ENCODE peak calls at places on chromosomes 13 and 19, in four cellular contexts. One of them, this sample, is unnamed.

GRCh38 chr19:2039959-2040646 is 10.9 kb downstream of the MKNK2 start:
- DNase-seq in AG09309: no peak
- DNase-seq in heart left ventricle: no peak
- DNase-seq in stomach: no peak
- DNase-seq in this sample: no peak

GRCh38 chr13:98869408-98870090 is 108.3 kb downstream of the DOCK9 start:
- DNase-seq in AG09309: no peak
- DNase-seq in heart left ventricle: peak; percentile 29
- DNase-seq in stomach: peak; percentile 29
- DNase-seq in this sample: no peak

GRCh38 chr13:78045916-78046315 is 127.3 kb upstream of the EDNRB start:
- DNase-seq in AG09309: no peak
- DNase-seq in heart left ventricle: no peak
- DNase-seq in stomach: no peak
- DNase-seq in this sample: no peak

GRCh38 chr19:53132231-53132991 is at the start of gene ZNF415:
- DNase-seq in AG09309: no peak
- DNase-seq in heart left ventricle: peak; percentile 90
- DNase-seq in stomach: peak; percentile 81
- DNase-seq in this sample: peak; percentile 2

GRCh38 chr13:42594577-42595571 is 20.9 kb downstream of the TNFSF11 start:
- DNase-seq in AG09309: peak; percentile 33
- DNase-seq in heart left ventricle: peak; percentile 30
- DNase-seq in stomach: peak; percentile 50
- DNase-seq in this sample: peak; percentile 72

GRCh38 chr13:95505265-95505664 is 47.3 kb upstream of the CLDN10 start:
- DNase-seq in AG09309: no peak
- DNase-seq in heart left ventricle: no peak
- DNase-seq in stomach: no peak
- DNase-seq in this sample: no peak

GRCh38 chr19:13154911-13155471 is 4.8 kb downstream of the IER2 start:
- DNase-seq in AG09309: no peak
- DNase-seq in heart left ventricle: peak; percentile 55
- DNase-seq in stomach: peak; percentile 92
- DNase-seq in this sample: no peak

GRCh38 chr13:30841161-30841560 is 64.9 kb upstream of the MEDAG start:
- DNase-seq in AG09309: no peak
- DNase-seq in heart left ventricle: no peak
- DNase-seq in stomach: no peak
- DNase-seq in this sample: no peak

GRCh38 chr19:57559008-57559403 is 657 bp downstream of the ZNF550 start:
- DNase-seq in AG09309: no peak
- DNase-seq in heart left ventricle: peak; percentile 29
- DNase-seq in stomach: no peak
- DNase-seq in this sample: no peak

GRCh38 chr19:18833141-18833476 is 1.4 kb downstream of the UPF1 start:
- DNase-seq in AG09309: no peak
- DNase-seq in heart left ventricle: no peak
- DNase-seq in stomach: no peak
- DNase-seq in this sample: no peak

GRCh38 chr19:18833849-18834643 is 2.3 kb downstream of the UPF1 start:
- DNase-seq in AG09309: no peak
- DNase-seq in heart left ventricle: no peak
- DNase-seq in stomach: no peak
- DNase-seq in this sample: no peak

GRCh38 chr19:18830488-18830887 is 1.3 kb upstream of the UPF1 start:
- DNase-seq in AG09309: no peak
- DNase-seq in heart left ventricle: no peak
- DNase-seq in stomach: no peak
- DNase-seq in this sample: no peak

GRCh38 chr19:18831524-18832330 is at the start of gene UPF1:
- DNase-seq in AG09309: no peak
- DNase-seq in heart left ventricle: peak; percentile 96
- DNase-seq in stomach: peak; percentile 94
- DNase-seq in this sample: peak; percentile 65

GRCh38 chr19:18832331-18833140 is 777 bp downstream of the UPF1 start:
- DNase-seq in AG09309: no peak
- DNase-seq in heart left ventricle: peak; percentile 33
- DNase-seq in stomach: no peak
- DNase-seq in this sample: no peak
- TF ChIP-seq CTCF in AG09309: peak; percentile 28
- TF ChIP-seq CTCF in heart left ventricle: no peak
- TF ChIP-seq CTCF in stomach: no peak
- TF ChIP-seq CTCF in this sample: no peak

GRCh38 chr19:38412961-38413360 is 10.1 kb downstream of the FAM98C start:
- DNase-seq in AG09309: no peak
- DNase-seq in heart left ventricle: no peak
- DNase-seq in stomach: no peak
- DNase-seq in this sample: no peak

GRCh38 chr19:38417544-38418506 is 8.2 kb downstream of the RASGRP4 start:
- DNase-seq in AG09309: no peak
- DNase-seq in heart left ventricle: peak; percentile 73
- DNase-seq in stomach: peak; percentile 63
- DNase-seq in this sample: no peak

GRCh38 chr19:38413416-38413815 is 10.5 kb downstream of the FAM98C start:
- DNase-seq in AG09309: no peak
- DNase-seq in heart left ventricle: no peak
- DNase-seq in stomach: no peak
- DNase-seq in this sample: no peak

GRCh38 chr19:38420935-38421334 is 5.1 kb downstream of the RASGRP4 start:
- DNase-seq in AG09309: no peak
- DNase-seq in heart left ventricle: no peak
- DNase-seq in stomach: no peak
- DNase-seq in this sample: no peak

DNA sequence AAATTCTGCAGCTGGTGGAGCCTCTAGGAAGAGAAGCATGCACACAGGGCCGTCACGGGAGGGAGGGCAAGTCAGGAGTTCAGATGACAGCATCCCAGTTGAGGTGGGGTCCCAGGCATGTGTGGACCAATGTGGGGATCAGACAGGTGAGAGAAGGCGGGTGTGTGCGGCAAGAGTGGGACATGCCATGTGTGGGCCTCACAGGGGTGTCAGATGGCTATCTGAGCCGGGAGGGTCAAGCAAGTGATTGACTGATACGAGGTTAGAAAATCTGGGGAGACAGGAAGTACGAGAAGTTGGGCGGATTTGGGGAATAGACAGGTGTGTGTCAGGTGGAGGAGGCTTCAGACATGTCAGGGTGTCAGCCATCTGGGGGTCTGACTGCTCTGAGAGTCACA is 8.9 kb downstream of the RASGRP4 start:
- DNase-seq in AG09309: no peak
- DNase-seq in heart left ventricle: no peak
- DNase-seq in stomach: no peak
- DNase-seq in this sample: no peak
- H3K4me3 ChIP-seq in AG09309: no peak overlapping the region
- H3K4me3 ChIP-seq in heart left ventricle: no peak overlapping the region
- H3K4me3 ChIP-seq in stomach: no peak overlapping the region
- H3K4me3 ChIP-seq in this sample: no peak overlapping the region

DNA sequence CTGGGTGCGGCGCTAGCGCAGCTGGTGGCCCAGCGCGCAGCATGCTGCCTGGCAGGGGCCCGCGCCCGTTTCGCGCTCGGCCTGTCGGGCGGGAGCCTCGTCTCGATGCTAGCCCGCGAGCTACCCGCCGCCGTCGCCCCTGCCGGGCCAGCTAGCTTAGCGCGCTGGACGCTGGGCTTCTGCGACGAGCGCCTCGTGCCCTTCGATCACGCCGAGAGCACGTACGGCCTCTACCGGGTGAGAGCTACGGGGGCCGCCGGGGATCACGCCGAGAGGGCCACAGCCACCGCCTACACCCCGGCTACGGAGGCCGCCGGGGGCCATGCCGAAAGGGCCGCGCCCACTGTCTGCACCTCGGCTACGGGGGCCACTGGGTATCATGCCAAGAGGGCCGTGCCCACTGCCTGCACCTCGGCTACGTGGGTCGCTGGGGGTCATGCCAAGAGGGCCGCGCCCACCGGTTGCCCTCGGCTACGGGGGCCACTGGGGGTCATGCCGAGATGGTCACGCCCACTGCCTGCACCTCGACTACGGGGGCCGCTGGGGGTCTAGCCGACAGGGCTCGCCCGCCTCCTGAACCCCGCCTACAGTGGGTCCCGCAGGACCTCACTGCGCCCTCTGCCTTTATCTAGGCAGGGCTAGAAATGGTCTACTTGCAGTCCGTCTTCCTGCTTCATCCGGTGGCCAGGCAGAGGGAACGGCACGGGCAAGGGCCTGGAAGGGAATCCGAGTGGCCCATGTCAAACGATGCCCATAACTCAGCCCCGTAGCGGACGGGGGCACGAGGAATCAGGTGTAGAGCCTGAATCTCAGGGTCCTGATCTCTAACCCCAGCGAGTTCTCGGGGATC is 500 bp downstream of the PGLS start:
- DNase-seq in AG09309: peak; percentile 24
- DNase-seq in heart left ventricle: peak; percentile 93
- DNase-seq in stomach: peak; percentile 85
- DNase-seq in this sample: peak; percentile 24
- TF ChIP-seq CTCF in AG09309: peak; percentile 14
- TF ChIP-seq CTCF in heart left ventricle: no peak
- TF ChIP-seq CTCF in stomach: no peak
- TF ChIP-seq CTCF in this sample: peak; percentile 6

GRCh38 chr13:109400192-109400591 is 386.2 kb downstream of the IRS2 start:
- DNase-seq in AG09309: no peak
- DNase-seq in heart left ventricle: no peak
- DNase-seq in stomach: peak; percentile 68
- DNase-seq in this sample: no peak
- H3K4me3 ChIP-seq in AG09309: no peak overlapping the region
- H3K4me3 ChIP-seq in heart left ventricle: no peak overlapping the region
- H3K4me3 ChIP-seq in stomach: no peak overlapping the region
- H3K4me3 ChIP-seq in this sample: no peak overlapping the region

GRCh38 chr13:36763322-36763721 is 55.7 kb upstream of the RFXAP start:
- DNase-seq in AG09309: no peak
- DNase-seq in heart left ventricle: no peak
- DNase-seq in stomach: no peak
- DNase-seq in this sample: no peak

GRCh38 chr13:36764536-36764935 is 54.5 kb upstream of the RFXAP start:
- DNase-seq in AG09309: no peak
- DNase-seq in heart left ventricle: no peak
- DNase-seq in stomach: no peak
- DNase-seq in this sample: no peak

GRCh38 chr13:36767276-36767675 is 51.7 kb upstream of the RFXAP start:
- DNase-seq in AG09309: no peak
- DNase-seq in heart left ventricle: no peak
- DNase-seq in stomach: no peak
- DNase-seq in this sample: no peak

GRCh38 chr13:36766295-36766694 is 52.7 kb upstream of the RFXAP start:
- DNase-seq in AG09309: no peak
- DNase-seq in heart left ventricle: no peak
- DNase-seq in stomach: no peak
- DNase-seq in this sample: peak; percentile 48

DNA sequence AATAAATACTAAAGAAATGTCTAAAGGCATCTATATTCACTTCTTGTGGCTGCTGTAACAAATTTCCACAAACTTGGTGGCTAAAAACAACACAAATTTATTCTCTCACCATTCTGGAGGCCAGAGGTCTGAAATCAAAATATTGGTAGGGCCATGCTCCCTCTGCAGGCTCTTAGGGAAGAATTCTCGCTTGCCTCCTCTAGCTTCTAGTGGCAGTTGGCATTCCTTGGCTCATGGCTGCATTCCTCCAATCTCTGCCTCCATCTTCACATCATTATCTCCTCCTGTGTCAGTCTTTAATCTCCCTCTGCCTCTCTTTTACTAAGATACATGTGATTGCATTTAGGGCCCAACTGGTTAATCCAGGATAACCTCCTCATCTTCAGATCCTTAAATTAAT is 54.1 kb upstream of the RFXAP start:
- DNase-seq in AG09309: no peak
- DNase-seq in heart left ventricle: no peak
- DNase-seq in stomach: no peak
- DNase-seq in this sample: no peak
- TF ChIP-seq CTCF in AG09309: no peak
- TF ChIP-seq CTCF in heart left ventricle: no peak
- TF ChIP-seq CTCF in stomach: no peak
- TF ChIP-seq CTCF in this sample: no peak

GRCh38 chr19:4454621-4454951 is 3.0 kb downstream of the UBXN6 start:
- DNase-seq in AG09309: no peak
- DNase-seq in heart left ventricle: no peak
- DNase-seq in stomach: no peak
- DNase-seq in this sample: no peak

GRCh38 chr19:4454952-4455738 is 2.4 kb downstream of the UBXN6 start:
- DNase-seq in AG09309: no peak
- DNase-seq in heart left ventricle: no peak
- DNase-seq in stomach: no peak
- DNase-seq in this sample: no peak

GRCh38 chr19:4456566-4456842 is 1.1 kb downstream of the UBXN6 start:
- DNase-seq in AG09309: no peak
- DNase-seq in heart left ventricle: peak; percentile 42
- DNase-seq in stomach: no peak
- DNase-seq in this sample: no peak

GRCh38 chr19:4456843-4457653 is 546 bp downstream of the UBXN6 start:
- DNase-seq in AG09309: no peak
- DNase-seq in heart left ventricle: peak; percentile 70
- DNase-seq in stomach: peak; percentile 41
- DNase-seq in this sample: no peak

DNA sequence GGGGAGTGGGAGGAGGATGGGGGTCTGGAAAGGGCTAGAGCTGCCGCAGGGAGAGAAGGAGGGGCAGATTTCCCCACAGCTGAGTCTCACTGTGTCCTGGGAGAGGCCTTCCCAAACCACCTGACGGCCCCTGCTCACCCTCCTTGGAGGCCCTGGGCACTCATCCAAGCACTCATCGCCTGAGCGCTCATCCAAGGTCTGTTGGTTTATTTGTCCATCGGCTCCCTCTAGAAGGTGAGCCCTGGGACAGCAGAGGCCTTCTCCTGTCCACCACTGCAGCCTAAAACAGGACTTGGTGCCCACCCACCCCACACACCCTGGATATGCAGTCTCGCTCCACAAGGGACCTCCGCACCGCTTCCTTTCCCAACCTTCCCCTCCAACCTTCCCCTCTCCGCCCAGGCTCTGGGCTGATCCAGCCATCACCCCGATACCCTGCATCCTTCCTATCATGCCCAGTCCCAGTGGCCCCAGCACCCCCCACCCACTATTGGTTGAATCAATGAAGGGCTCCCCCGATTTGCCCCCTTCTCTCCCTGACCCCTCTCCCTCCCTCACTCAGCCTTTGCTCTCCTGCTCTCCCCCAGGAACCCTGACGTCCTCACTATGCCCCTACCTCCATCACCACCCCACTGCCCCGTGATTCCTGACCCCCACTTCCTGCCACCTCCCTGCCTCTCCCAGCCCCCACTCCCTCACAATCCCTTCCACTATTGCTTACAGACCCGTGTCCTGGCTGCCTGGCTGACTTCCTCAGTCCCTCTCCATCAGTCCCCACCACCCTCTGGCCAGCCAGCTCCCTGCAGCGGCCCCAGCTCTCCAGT is 1.6 kb downstream of the UBXN6 start:
- DNase-seq in AG09309: no peak
- DNase-seq in heart left ventricle: peak; percentile 66
- DNase-seq in stomach: no peak
- DNase-seq in this sample: peak; percentile 60
- H3K4me3 ChIP-seq in AG09309: peak overlapping the region; percentile 97
- H3K4me3 ChIP-seq in heart left ventricle: peak overlapping the region; percentile 86
- H3K4me3 ChIP-seq in stomach: peak overlapping the region; percentile 66
- H3K4me3 ChIP-seq in this sample: peak overlapping the region; percentile 80

This sample was measured in astrocyte of the cerebellum.